ENCODE peak calls at places on chromosome 13, in five cellular contexts. L, N, E, K and O are unnamed samples.

GRCh38 chr13:49214917-49215376 is 5.2 kb upstream of the MLNR start:
- DNase-seq in L (peak), N (peak), E (no peak), K (no peak), O (no peak)

GRCh38 chr13:84870190-84870589 is 929.0 kb downstream of the SLITRK6 start:
- DNase-seq in L (no peak), N (peak), E (no peak), K (no peak), O (no peak)

GRCh38 chr13:50209646-50210045 is 194.4 kb downstream of the KCNRG start:
- DNase-seq in L (peak), N (no peak), E (no peak), K (no peak), O (no peak)

GRCh38 chr13:73496711-73497110 is 437.9 kb downstream of the KLF5 start:
- DNase-seq in L (no peak), N (no peak), E (no peak), K (no peak), O (no peak)

GRCh38 chr13:42758515-42758914 is 22.9 kb upstream of the FAM216B start:
- DNase-seq in L (no peak), N (no peak), E (no peak), K (no peak), O (no peak)

GRCh38 chr13:45162194-45162593 is 38.7 kb downstream of the KCTD4 start:
- DNase-seq in L (peak), N (no peak), E (no peak), K (no peak), O (no peak)

GRCh38 chr13:50130686-50131051 is 115.4 kb downstream of the KCNRG start:
- DNase-seq in L (peak), N (peak), E (no peak), K (peak), O (peak)

GRCh38 chr13:27024781-27025492 is 146.7 kb downstream of the USP12 start:
- DNase-seq in L (no peak), N (no peak), E (no peak), K (no peak), O (no peak)

GRCh38 chr13:103607995-103608394 is 541.8 kb upstream of the SLC10A2 start:
- DNase-seq in L (no peak), N (no peak), E (no peak), K (no peak), O (no peak)

GRCh38 chr13:59409211-59409610 is 754.5 kb downstream of the DIAPH3 start:
- DNase-seq in L (peak), N (no peak), E (no peak), K (no peak), O (no peak)

GRCh38 chr13:51995677-51996551 is 15.3 kb downstream of the ATP7B start:
- DNase-seq in L (peak), N (no peak), E (no peak), K (no peak), O (no peak)

GRCh38 chr13:111020546-111020945 is 94.6 kb upstream of the ARHGEF7 start:
- DNase-seq in L (no peak), N (no peak), E (no peak), K (no peak), O (no peak)

GRCh38 chr13:59269476-59269875 is 894.3 kb downstream of the DIAPH3 start:
- DNase-seq in L (peak), N (no peak), E (no peak), K (no peak), O (no peak)

GRCh38 chr13:108102771-108103170 is 112.6 kb downstream of the LIG4 start:
- DNase-seq in L (peak), N (no peak), E (no peak), K (no peak), O (no peak)